ENCODE peak calls at places on chromosome 9, in five cellular contexts. Q is sciatic nerve, I is iPS DF 19.7, U is NCI-H524, X is frontal cortex. D is an unnamed sample.

GRCh38 chr9:70079364-70080103 is 35.9 kb downstream of the MAMDC2 start:
- DNase-seq in Q (no peak), I (no peak), U (no peak), X (no peak), D (no peak)

GRCh38 chr9:134601764-134602163 is 39.8 kb upstream of the COL5A1 start:
- DNase-seq in Q (no peak), I (no peak), U (no peak), X (no peak), D (no peak)

GRCh38 chr9:133837644-133838597 is 99.8 kb upstream of the SARDH start:
- DNase-seq in Q (no peak), I (no peak), U (peak; percentile 89), X (no peak), D (no peak)

GRCh38 chr9:121450241-121450640 is 49.4 kb downstream of the GGTA1 start:
- DNase-seq in Q (no peak), I (no peak), U (no peak), X (no peak), D (no peak)

GRCh38 chr9:78004478-78005229 is 27.0 kb downstream of the GNAQ start:
- DNase-seq in Q (no peak), I (no peak), U (no peak), X (no peak), D (no peak)

GRCh38 chr9:78383130-78383529 is 86.2 kb downstream of the PSAT1 start:
- DNase-seq in Q (no peak), I (no peak), U (no peak), X (no peak), D (no peak)

GRCh38 chr9:96567203-96567700 is 52.4 kb downstream of the CDC14B start:
- DNase-seq in Q (no peak), I (no peak), U (peak; percentile 50), X (no peak), D (no peak)

GRCh38 chr9:121372563-121373400 is 2.7 kb upstream of the STOM start:
- DNase-seq in Q (no peak), I (no peak), U (no peak), X (no peak), D (no peak)